ENCODE peak calls at places on chromosome 7, in seven cellular contexts. S, Q, N, U, T, J and Z are unnamed samples.

GRCh38 chr7:5423272-5423843 is at the start of gene TNRC18:
- DNase-seq in S (peak), T (peak), Q (no peak), J (no peak), N (peak), U (peak), Z (peak)

GRCh38 chr7:44184221-44184873 is 4.9 kb downstream of the GCK start:
- DNase-seq in J (no peak), N (no peak), Q (no peak), U (no peak), S (no peak), T (no peak), Z (peak)

GRCh38 chr7:80259-81236 is 111.8 kb upstream of the FAM20C start:
- DNase-seq in U (no peak), N (no peak), J (no peak), S (no peak), Q (no peak), T (peak), Z (peak)

GRCh38 chr7:38105874-38106483 is 72.1 kb upstream of the STARD3NL start:
- DNase-seq in U (no peak), T (no peak), N (no peak), J (peak), S (peak), Q (no peak), Z (no peak)

GRCh38 chr7:23971031-23971430 is 261.0 kb downstream of the STK31 start:
- DNase-seq in U (no peak), J (no peak), Q (no peak), N (no peak), S (no peak), T (no peak), Z (no peak)

GRCh38 chr7:40763319-40764287 is 628.8 kb downstream of the SUGCT start:
- DNase-seq in S (no peak), J (no peak), Q (no peak), U (no peak), T (no peak), N (no peak), Z (no peak)

GRCh38 chr7:88115258-88116195 is 104.3 kb downstream of the SRI start:
- DNase-seq in U (no peak), Q (no peak), T (no peak), S (no peak), N (no peak), J (no peak), Z (no peak)

GRCh38 chr7:27183682-27184341 is 1.2 kb downstream of the HOXA11 start:
- DNase-seq in T (peak), Q (no peak), J (no peak), N (no peak), S (no peak), U (no peak), Z (peak)

GRCh38 chr7:77699056-77699455 is 2.8 kb downstream of the RSBN1L start:
- DNase-seq in U (no peak), J (no peak), Q (no peak), S (no peak), T (no peak), N (no peak), Z (no peak)

GRCh38 chr7:87216701-87217508 is 2.6 kb downstream of the TMEM243 start:
- DNase-seq in T (no peak), U (no peak), J (no peak), N (no peak), S (no peak), Q (no peak), Z (no peak)

GRCh38 chr7:74175270-74175803 is 1.2 kb downstream of the EIF4H start:
- DNase-seq in N (no peak), Q (no peak), T (no peak), J (peak), U (no peak), S (peak), Z (no peak)

GRCh38 chr7:132575987-132576722 is at the start of gene PLXNA4:
- DNase-seq in N (no peak), T (no peak), S (no peak), U (no peak), J (peak), Q (no peak), Z (no peak)

GRCh38 chr7:132578826-132579225 is 2.6 kb upstream of the PLXNA4 start:
- DNase-seq in U (no peak), T (no peak), S (no peak), N (no peak), J (no peak), Q (no peak), Z (no peak)

GRCh38 chr7:132576723-132577089 is 436 bp upstream of the PLXNA4 start:
- DNase-seq in S (no peak), T (no peak), Q (no peak), N (no peak), U (no peak), J (no peak), Z (no peak)

GRCh38 chr7:132578050-132578370 is 1.7 kb upstream of the PLXNA4 start:
- DNase-seq in S (no peak), T (no peak), Q (no peak), J (no peak), U (no peak), N (no peak), Z (peak)

DNA sequence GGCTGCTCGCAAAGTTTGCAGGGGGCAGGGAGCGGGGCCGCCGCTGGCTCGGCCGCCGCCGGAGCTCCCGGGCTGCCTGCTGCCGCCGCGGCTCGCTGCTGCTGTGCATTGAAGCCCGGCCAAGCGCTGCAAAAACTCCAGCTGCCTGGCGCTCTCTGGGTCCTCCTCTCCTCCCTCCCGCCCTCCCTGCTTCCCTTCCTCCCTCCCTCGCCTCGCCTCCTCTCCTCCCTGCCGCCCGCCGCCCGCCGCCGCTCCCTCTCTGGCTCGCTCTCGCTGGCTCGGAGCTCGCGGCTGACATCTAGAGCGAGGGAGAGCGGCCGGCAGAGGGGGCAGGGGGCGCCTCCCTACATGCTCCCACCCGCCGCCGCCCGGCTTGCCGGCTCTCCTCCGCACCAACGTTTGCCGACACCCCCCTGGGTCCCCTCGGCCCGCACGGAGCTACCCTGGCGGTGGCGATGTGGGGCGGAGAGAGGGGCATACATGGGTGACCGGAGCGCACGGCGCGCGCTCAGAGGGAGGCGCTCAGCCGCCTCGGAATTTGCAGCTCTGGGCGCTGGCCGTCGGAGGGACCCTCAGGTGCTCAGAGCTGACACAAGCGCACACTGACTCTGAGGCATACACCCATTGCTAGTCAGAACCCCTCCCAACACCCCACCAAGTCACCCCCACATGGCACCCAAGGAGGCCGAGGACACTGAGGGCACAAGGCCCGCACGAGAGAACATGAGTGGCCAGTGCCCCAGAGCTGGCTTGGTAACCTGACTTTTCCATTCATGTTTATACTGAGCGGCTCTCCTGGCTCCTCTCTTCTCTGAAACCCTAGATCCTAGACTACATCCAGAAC is 1.2 kb upstream of the PLXNA4 start:
- DNase-seq in S (peak), U (peak), T (peak), N (peak), J (peak), Q (no peak), Z (peak)
- TF ChIP-seq CTCF in S (no peak), U (no peak), T (peak), N (peak), J (no peak), Q (no peak), Z (no peak)

GRCh38 chr7:12569673-12570072 is 847 bp upstream of the SCIN start:
- DNase-seq in T (no peak), J (no peak), U (no peak), Q (no peak), S (no peak), N (no peak), Z (no peak)

GRCh38 chr7:12572941-12573340 is 2.4 kb downstream of the SCIN start:
- DNase-seq in J (no peak), S (no peak), Q (no peak), N (no peak), U (no peak), T (no peak), Z (no peak)

GRCh38 chr7:12570148-12570528 is 382 bp upstream of the SCIN start:
- DNase-seq in T (no peak), N (no peak), Q (no peak), U (no peak), J (peak), S (peak), Z (peak)

GRCh38 chr7:12571691-12572090 is 1.2 kb downstream of the SCIN start:
- DNase-seq in S (no peak), U (no peak), T (no peak), N (no peak), Q (no peak), J (no peak), Z (no peak)

DNA sequence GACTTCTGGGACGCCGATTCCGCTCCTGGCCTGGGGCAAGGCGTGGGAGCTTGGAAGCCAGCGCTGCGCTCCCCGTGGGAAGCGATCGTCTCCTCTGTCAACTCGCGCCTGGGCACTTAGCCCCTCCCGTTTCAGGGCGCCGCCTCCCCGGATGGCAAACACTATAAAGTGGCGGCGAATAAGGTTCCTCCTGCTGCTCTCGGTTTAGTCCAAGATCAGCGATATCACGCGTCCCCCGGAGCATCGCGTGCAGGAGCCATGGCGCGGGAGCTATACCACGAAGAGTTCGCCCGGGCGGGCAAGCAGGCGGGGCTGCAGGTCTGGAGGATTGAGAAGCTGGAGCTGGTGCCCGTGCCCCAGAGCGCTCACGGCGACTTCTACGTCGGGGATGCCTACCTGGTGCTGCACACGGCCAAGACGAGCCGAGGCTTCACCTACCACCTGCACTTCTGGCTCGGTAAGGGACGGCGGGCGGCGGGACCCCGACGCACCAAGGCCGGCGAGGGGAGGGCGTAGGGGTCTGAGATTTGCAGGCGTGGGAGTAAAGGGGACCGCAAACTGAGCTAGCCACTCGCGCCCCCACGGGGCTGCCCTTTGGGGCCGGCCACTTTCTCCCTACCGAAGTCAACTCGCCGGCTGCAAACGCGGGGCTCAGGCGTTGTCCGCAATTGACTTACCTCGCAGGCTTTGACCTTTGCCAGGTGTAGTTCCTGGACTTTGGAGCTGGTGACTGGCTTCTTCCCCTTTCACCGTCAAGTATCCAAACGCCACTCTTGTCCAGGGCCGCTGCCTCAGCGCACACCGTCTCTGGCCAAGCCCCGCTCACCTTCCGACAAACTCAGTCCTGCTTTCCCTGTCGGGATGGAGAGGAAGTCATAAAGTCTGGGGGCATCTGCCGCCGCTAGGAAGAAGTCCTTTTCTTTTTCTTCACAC is at the start of gene SCIN:
- DNase-seq in T (no peak), N (no peak), J (peak), Q (no peak), U (peak), S (peak), Z (peak)
- TF ChIP-seq POLR2A in T (no peak), N (no peak), J (peak), Q (no peak), U (no peak), S (no peak), Z (no peak)

GRCh38 chr7:46658281-46658680 is 737.2 kb upstream of the IGFBP3 start:
- DNase-seq in N (no peak), T (no peak), U (no peak), J (no peak), S (no peak), Q (no peak), Z (no peak)
- H3K4me3 ChIP-seq in N (no peak), T (no peak), U (no peak), J (no peak), S (no peak), Q (no peak), Z (no peak)

GRCh38 chr7:157397751-157398691 is 61.2 kb downstream of the DNAJB6 start:
- DNase-seq in S (no peak), Q (no peak), N (no peak), J (peak), U (no peak), T (peak), Z (no peak)
- TF ChIP-seq CTCF in S (no peak), Q (peak), N (peak), J (no peak), U (peak), T (peak), Z (no peak)

GRCh38 chr7:42400373-42400772 is 163.4 kb upstream of the GLI3 start:
- DNase-seq in S (no peak), J (no peak), Q (no peak), N (no peak), T (no peak), U (no peak), Z (no peak)
- TF ChIP-seq POLR2A in S (no peak), J (no peak), Q (no peak), N (no peak), T (no peak), U (no peak), Z (no peak)

DNA sequence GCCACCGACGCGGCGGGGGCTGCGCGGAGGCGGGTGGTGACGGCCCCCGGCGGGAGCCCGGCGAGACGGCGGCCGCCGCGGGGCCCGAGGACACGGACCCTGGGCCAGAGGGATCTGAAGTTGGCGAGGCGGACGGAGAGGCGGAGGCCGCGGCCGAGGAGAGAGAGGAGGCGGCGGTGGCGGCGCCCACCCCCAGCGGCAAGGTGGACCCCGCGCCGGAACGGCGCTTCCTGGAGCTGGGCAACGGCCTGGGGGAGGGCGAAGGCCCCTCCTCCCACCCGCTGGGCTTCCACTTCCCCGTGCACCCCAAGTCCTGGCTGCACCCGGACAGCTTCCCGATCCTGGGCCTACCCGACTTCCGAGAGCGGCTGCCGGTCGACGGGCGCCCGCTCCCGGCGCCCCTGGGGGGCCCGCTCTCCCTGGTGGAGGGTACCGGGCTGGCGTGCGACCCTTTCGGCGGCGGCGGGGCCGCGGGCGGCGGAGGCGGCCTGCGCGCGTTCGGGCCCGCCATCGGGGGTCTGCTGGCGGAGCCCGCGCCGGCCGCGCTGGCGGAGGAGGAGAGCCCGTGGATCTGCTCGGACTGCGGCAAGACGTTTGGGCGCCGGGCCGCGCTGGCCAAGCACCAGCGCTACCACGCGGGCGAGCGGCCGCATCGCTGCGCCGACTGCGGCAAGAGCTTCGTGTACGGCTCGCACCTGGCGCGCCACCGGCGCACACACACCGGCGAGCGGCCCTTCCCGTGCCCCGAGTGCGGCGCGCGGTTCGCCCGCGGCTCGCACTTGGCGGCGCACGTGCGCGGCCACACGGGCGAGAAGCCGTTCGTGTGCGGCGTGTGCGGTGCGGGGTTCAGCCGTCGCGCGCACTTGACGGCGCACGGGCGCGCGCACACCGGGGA is 16.2 kb downstream of the ZNF316 start:
- DNase-seq in T (no peak), U (no peak), J (no peak), N (peak), S (no peak), Q (no peak), Z (peak)
- H3K4me3 ChIP-seq in T (no peak), U (no peak), J (no peak), N (no peak), S (no peak), Q (no peak), Z (no peak)

GRCh38 chr7:69825031-69825681 is 226.9 kb downstream of the AUTS2 start:
- DNase-seq in J (no peak), S (no peak), U (no peak), Q (no peak), T (no peak), N (no peak), Z (no peak)
- TF ChIP-seq CTCF in J (no peak), S (no peak), U (no peak), Q (no peak), T (no peak), N (peak), Z (no peak)

GRCh38 chr7:140451716-140452115 is 27.6 kb downstream of the MKRN1 start:
- DNase-seq in U (no peak), J (no peak), T (no peak), Q (no peak), S (no peak), N (no peak), Z (no peak)
- TF ChIP-seq POLR2A in U (no peak), J (no peak), T (no peak), Q (no peak), S (no peak), N (no peak), Z (no peak)